ENCODE peak calls at places on chromosomes 6 and 20, in ten cellular contexts. One of them, this sample, is unnamed.

GRCh38 chr20:49028684-49029083 is 17.4 kb upstream of the CSE1L start:
- DNase-seq in heart left ventricle: no peak
- DNase-seq in tibial nerve: no peak
- DNase-seq in GM12892: no peak
- DNase-seq in suprapubic skin: no peak
- DNase-seq in spleen: no peak
- DNase-seq in endothelial cell of umbilical vein: no peak
- DNase-seq in H54: peak; percentile 17
- DNase-seq in transverse colon: no peak
- DNase-seq in ovary: no peak
- DNase-seq in this sample: peak; percentile 25

GRCh38 chr20:58719971-58720371 is 27.4 kb downstream of the NPEPL1 start:
- DNase-seq in heart left ventricle: no peak
- DNase-seq in tibial nerve: no peak
- DNase-seq in GM12892: no peak
- DNase-seq in suprapubic skin: peak; percentile 37
- DNase-seq in spleen: peak; percentile 59
- DNase-seq in endothelial cell of umbilical vein: no peak
- DNase-seq in H54: no peak
- DNase-seq in transverse colon: peak; percentile 13
- DNase-seq in ovary: no peak
- DNase-seq in this sample: no peak

GRCh38 chr6:105993769-105994521 is 92.2 kb upstream of the PRDM1 start:
- DNase-seq in heart left ventricle: peak; percentile 27
- DNase-seq in tibial nerve: no peak
- DNase-seq in GM12892: no peak
- DNase-seq in suprapubic skin: no peak
- DNase-seq in spleen: peak; percentile 88
- DNase-seq in endothelial cell of umbilical vein: peak; percentile 4
- DNase-seq in H54: no peak
- DNase-seq in transverse colon: peak; percentile 45
- DNase-seq in ovary: peak; percentile 32
- DNase-seq in this sample: peak; percentile 59

GRCh38 chr20:15063077-15063476 is 725.7 kb upstream of the FLRT3 start:
- DNase-seq in heart left ventricle: no peak
- DNase-seq in tibial nerve: no peak
- DNase-seq in GM12892: no peak
- DNase-seq in suprapubic skin: no peak
- DNase-seq in spleen: no peak
- DNase-seq in endothelial cell of umbilical vein: no peak
- DNase-seq in H54: no peak
- DNase-seq in transverse colon: no peak
- DNase-seq in ovary: no peak
- DNase-seq in this sample: no peak

GRCh38 chr6:111367393-111368088 is 115.5 kb downstream of the REV3L start:
- DNase-seq in heart left ventricle: no peak
- DNase-seq in tibial nerve: no peak
- DNase-seq in GM12892: no peak
- DNase-seq in suprapubic skin: no peak
- DNase-seq in spleen: no peak
- DNase-seq in endothelial cell of umbilical vein: no peak
- DNase-seq in H54: no peak
- DNase-seq in transverse colon: no peak
- DNase-seq in ovary: no peak
- DNase-seq in this sample: no peak

GRCh38 chr6:1477432-1478090 is 88.2 kb downstream of the FOXF2 start:
- DNase-seq in heart left ventricle: no peak
- DNase-seq in tibial nerve: no peak
- DNase-seq in GM12892: no peak
- DNase-seq in suprapubic skin: no peak
- DNase-seq in spleen: no peak
- DNase-seq in endothelial cell of umbilical vein: peak; percentile 58
- DNase-seq in H54: no peak
- DNase-seq in transverse colon: no peak
- DNase-seq in ovary: no peak
- DNase-seq in this sample: no peak

GRCh38 chr20:4263011-4263410 is 247.7 kb upstream of the RNF24 start:
- DNase-seq in heart left ventricle: no peak
- DNase-seq in tibial nerve: no peak
- DNase-seq in GM12892: no peak
- DNase-seq in suprapubic skin: no peak
- DNase-seq in spleen: no peak
- DNase-seq in endothelial cell of umbilical vein: no peak
- DNase-seq in H54: no peak
- DNase-seq in transverse colon: no peak
- DNase-seq in ovary: no peak
- DNase-seq in this sample: no peak

GRCh38 chr20:19889011-19889953 is 127.9 kb upstream of the NAA20 start:
- DNase-seq in heart left ventricle: peak; percentile 71
- DNase-seq in tibial nerve: no peak
- DNase-seq in GM12892: no peak
- DNase-seq in suprapubic skin: no peak
- DNase-seq in spleen: peak; percentile 80
- DNase-seq in endothelial cell of umbilical vein: peak; percentile 97
- DNase-seq in H54: peak; percentile 57
- DNase-seq in transverse colon: peak; percentile 32
- DNase-seq in ovary: peak; percentile 54
- DNase-seq in this sample: no peak

GRCh38 chr20:46951405-46951804 is 56.8 kb downstream of the EYA2 start:
- DNase-seq in heart left ventricle: no peak
- DNase-seq in tibial nerve: no peak
- DNase-seq in GM12892: no peak
- DNase-seq in suprapubic skin: no peak
- DNase-seq in spleen: no peak
- DNase-seq in endothelial cell of umbilical vein: no peak
- DNase-seq in H54: no peak
- DNase-seq in transverse colon: no peak
- DNase-seq in ovary: no peak
- DNase-seq in this sample: no peak

GRCh38 chr20:46955601-46956556 is 61.2 kb downstream of the EYA2 start:
- DNase-seq in heart left ventricle: no peak
- DNase-seq in tibial nerve: no peak
- DNase-seq in GM12892: no peak
- DNase-seq in suprapubic skin: no peak
- DNase-seq in spleen: no peak
- DNase-seq in endothelial cell of umbilical vein: no peak
- DNase-seq in H54: no peak
- DNase-seq in transverse colon: no peak
- DNase-seq in ovary: no peak
- DNase-seq in this sample: no peak

GRCh38 chr20:46953596-46953995 is 59.0 kb downstream of the EYA2 start:
- DNase-seq in heart left ventricle: no peak
- DNase-seq in tibial nerve: no peak
- DNase-seq in GM12892: no peak
- DNase-seq in suprapubic skin: no peak
- DNase-seq in spleen: no peak
- DNase-seq in endothelial cell of umbilical vein: no peak
- DNase-seq in H54: no peak
- DNase-seq in transverse colon: no peak
- DNase-seq in ovary: no peak
- DNase-seq in this sample: no peak

GRCh38 chr20:46951840-46952497 is 57.3 kb downstream of the EYA2 start:
- DNase-seq in heart left ventricle: no peak
- DNase-seq in tibial nerve: no peak
- DNase-seq in GM12892: no peak
- DNase-seq in suprapubic skin: no peak
- DNase-seq in spleen: no peak
- DNase-seq in endothelial cell of umbilical vein: no peak
- DNase-seq in H54: no peak
- DNase-seq in transverse colon: no peak
- DNase-seq in ovary: no peak
- DNase-seq in this sample: no peak

DNA sequence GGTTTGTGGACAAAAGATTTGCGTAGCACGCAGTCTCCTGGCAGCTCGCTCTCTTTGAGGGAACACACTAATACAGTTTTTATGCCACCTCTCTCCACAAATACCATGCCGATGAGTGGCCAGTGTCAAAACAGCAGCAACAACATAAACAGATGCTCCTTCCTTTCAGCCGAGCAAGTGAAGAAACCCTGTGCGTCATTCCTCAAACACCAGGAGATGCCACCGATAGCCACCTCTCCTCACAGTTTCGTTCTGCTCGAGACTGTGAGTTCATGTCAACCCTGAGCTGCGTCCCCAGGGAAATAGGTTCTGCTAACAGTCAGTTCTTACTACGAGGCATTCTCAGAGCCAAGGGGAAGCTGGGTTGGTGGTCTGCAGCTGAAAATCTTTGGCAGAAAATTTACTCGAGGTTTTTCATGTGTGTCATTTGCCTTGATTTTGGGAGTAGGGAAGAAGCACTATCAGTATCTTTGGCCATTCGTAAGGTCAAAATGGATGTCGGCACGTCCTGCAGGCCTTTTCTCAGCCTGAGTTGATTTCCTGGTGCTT is 59.9 kb downstream of the EYA2 start:
- DNase-seq in heart left ventricle: no peak
- DNase-seq in tibial nerve: no peak
- DNase-seq in GM12892: no peak
- DNase-seq in suprapubic skin: no peak
- DNase-seq in spleen: peak; percentile 5
- DNase-seq in endothelial cell of umbilical vein: no peak
- DNase-seq in H54: peak; percentile 47
- DNase-seq in transverse colon: no peak
- DNase-seq in ovary: no peak
- DNase-seq in this sample: no peak
- TF ChIP-seq POLR2A in heart left ventricle: no peak
- TF ChIP-seq POLR2A in tibial nerve: no peak
- TF ChIP-seq POLR2A in GM12892: no peak
- TF ChIP-seq POLR2A in suprapubic skin: no peak
- TF ChIP-seq POLR2A in spleen: no peak
- TF ChIP-seq POLR2A in endothelial cell of umbilical vein: no peak
- TF ChIP-seq POLR2A in H54: no peak
- TF ChIP-seq POLR2A in transverse colon: no peak
- TF ChIP-seq POLR2A in ovary: no peak
- TF ChIP-seq POLR2A in this sample: no peak

DNA sequence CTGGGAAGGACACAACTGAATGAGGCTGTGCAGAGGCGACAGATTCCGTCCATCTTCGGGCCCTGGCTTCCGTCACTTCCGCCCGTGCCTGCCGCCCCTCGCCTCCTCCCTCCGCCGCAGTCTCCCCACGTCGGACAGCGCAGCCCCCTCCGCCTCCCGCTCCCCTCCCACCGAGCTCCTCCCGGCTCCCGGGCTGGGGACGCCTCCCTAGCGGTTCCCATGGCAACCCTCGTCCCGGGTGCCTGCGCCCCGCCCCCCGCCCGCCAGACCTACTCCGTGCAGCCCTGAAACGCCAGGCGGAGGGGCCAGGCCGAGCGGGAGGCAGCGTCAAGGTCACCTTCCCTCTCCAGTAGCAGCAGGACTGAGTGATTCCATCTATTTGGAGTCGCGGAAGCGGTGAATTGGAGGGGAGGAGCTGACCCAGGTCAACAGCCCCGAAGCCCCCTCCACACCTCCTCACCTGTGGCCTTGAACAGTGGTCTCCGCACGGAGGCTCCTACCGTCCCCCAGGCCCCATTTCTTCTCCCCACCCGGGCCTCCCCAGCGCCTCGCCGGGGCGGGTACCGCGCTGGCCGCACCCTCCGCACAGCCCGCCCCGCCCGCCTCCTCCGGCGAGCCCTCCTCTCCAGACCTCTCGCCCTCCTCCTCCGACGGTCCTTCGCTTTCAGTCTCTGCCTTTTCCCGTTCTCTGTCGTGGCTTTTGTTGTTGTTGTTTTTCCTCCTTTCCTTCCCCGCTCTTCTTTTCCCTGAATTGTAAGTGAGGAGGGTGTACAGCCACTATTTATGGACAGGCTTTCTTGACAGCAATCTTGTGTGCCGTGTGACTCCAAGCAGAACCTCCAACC is 951 bp downstream of the NRSN2 start:
- DNase-seq in heart left ventricle: peak; percentile 96
- DNase-seq in tibial nerve: peak; percentile 79
- DNase-seq in GM12892: peak; percentile 95
- DNase-seq in suprapubic skin: peak; percentile 93
- DNase-seq in spleen: peak; percentile 91
- DNase-seq in endothelial cell of umbilical vein: peak; percentile 89
- DNase-seq in H54: peak; percentile 96
- DNase-seq in transverse colon: peak; percentile 90
- DNase-seq in ovary: peak; percentile 99
- DNase-seq in this sample: peak; percentile 90
- TF ChIP-seq POLR2A in heart left ventricle: no peak
- TF ChIP-seq POLR2A in tibial nerve: peak; percentile 54
- TF ChIP-seq POLR2A in GM12892: peak; percentile 44
- TF ChIP-seq POLR2A in suprapubic skin: no peak
- TF ChIP-seq POLR2A in spleen: no peak
- TF ChIP-seq POLR2A in endothelial cell of umbilical vein: peak; percentile 75
- TF ChIP-seq POLR2A in H54: peak; percentile 70
- TF ChIP-seq POLR2A in transverse colon: peak; percentile 67
- TF ChIP-seq POLR2A in ovary: peak; percentile 68
- TF ChIP-seq POLR2A in this sample: peak; percentile 51

GRCh38 chr6:18533793-18534192 is 146.6 kb downstream of the RNF144B start:
- DNase-seq in heart left ventricle: no peak
- DNase-seq in tibial nerve: no peak
- DNase-seq in GM12892: no peak
- DNase-seq in suprapubic skin: no peak
- DNase-seq in spleen: no peak
- DNase-seq in endothelial cell of umbilical vein: no peak
- DNase-seq in H54: no peak
- DNase-seq in transverse colon: no peak
- DNase-seq in ovary: no peak
- DNase-seq in this sample: no peak

GRCh38 chr6:18530201-18530600 is 143.1 kb downstream of the RNF144B start:
- DNase-seq in heart left ventricle: no peak
- DNase-seq in tibial nerve: no peak
- DNase-seq in GM12892: no peak
- DNase-seq in suprapubic skin: no peak
- DNase-seq in spleen: no peak
- DNase-seq in endothelial cell of umbilical vein: no peak
- DNase-seq in H54: no peak
- DNase-seq in transverse colon: no peak
- DNase-seq in ovary: no peak
- DNase-seq in this sample: no peak

DNA sequence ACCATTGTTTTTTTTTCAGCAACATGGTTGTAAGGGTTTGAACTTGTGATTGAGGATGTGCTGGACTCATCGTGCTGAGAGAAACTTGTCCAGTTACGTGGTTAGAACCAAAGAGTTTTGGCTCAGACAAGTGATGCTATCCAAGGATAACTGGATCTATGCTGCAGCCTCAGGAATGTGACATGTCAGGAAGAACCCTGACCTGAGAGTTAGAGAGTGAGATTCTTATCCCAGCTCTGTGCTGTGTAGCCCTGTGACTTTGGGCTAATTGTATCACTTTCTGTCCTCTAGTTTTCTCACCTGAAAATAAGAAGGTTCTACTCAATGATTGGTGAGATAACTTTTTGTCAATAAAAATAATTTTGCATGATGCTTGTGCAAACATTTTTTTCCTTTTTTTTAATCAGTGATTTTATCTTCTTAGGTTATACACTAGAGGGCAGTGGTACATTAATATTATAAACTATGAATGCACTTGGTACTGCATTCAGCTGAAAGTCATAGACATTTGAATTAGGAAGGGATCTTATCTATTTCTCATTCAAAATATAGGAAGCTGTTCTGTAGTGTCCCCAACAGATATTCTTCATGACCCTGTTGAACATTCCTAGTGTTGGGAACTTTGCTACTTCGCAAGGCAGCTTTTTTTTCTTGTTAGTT is 141.1 kb downstream of the RNF144B start:
- DNase-seq in heart left ventricle: no peak
- DNase-seq in tibial nerve: no peak
- DNase-seq in GM12892: no peak
- DNase-seq in suprapubic skin: no peak
- DNase-seq in spleen: no peak
- DNase-seq in endothelial cell of umbilical vein: peak; percentile 24
- DNase-seq in H54: no peak
- DNase-seq in transverse colon: no peak
- DNase-seq in ovary: no peak
- DNase-seq in this sample: no peak
- TF ChIP-seq POLR2A in heart left ventricle: no peak
- TF ChIP-seq POLR2A in tibial nerve: no peak
- TF ChIP-seq POLR2A in GM12892: no peak
- TF ChIP-seq POLR2A in suprapubic skin: no peak
- TF ChIP-seq POLR2A in spleen: no peak
- TF ChIP-seq POLR2A in endothelial cell of umbilical vein: no peak
- TF ChIP-seq POLR2A in H54: no peak
- TF ChIP-seq POLR2A in transverse colon: no peak
- TF ChIP-seq POLR2A in ovary: no peak
- TF ChIP-seq POLR2A in this sample: no peak

DNA sequence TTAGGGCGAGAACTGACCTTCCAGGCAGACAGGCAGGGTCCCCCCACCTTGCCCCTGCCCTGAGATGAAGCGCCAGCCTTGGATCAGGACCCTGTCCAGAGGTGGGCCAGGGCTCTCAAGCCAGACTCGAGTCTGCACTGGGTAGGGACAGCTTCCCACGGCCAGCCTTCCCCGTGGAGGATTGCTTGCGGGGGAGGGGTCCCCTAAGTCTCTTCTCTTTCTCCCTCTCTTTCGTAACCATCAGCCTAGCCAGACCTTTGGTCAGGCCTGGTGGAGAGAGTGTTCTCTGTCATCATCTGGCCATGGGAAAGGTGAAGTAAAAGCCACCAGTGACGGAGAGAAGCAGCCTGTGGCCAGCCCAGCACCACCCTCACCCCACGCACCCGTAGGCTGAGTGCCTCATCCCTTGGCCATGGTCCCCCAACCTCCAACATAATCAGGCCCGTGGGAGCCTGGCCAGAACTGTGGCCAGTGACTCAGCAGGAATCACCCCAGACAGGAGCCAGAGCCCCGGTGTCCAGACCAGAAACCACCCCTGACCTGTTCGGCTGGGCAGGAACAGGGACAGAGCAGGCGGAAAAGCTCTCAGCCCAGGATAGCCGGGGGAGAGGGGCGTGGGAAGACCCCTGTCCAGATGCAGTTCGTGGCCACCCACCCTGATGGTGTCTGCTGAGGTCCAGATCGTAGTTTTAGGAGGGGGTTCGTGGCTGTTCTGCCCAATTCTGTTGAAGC is 47.1 kb downstream of the SNAI1 start:
- DNase-seq in heart left ventricle: peak; percentile 81
- DNase-seq in tibial nerve: peak; percentile 27
- DNase-seq in GM12892: no peak
- DNase-seq in suprapubic skin: no peak
- DNase-seq in spleen: no peak
- DNase-seq in endothelial cell of umbilical vein: peak; percentile 93
- DNase-seq in H54: peak; percentile 88
- DNase-seq in transverse colon: peak; percentile 17
- DNase-seq in ovary: peak; percentile 56
- DNase-seq in this sample: no peak
- TF ChIP-seq POLR2A in heart left ventricle: no peak
- TF ChIP-seq POLR2A in tibial nerve: no peak
- TF ChIP-seq POLR2A in GM12892: no peak
- TF ChIP-seq POLR2A in suprapubic skin: no peak
- TF ChIP-seq POLR2A in spleen: no peak
- TF ChIP-seq POLR2A in endothelial cell of umbilical vein: peak; percentile 66
- TF ChIP-seq POLR2A in H54: no peak
- TF ChIP-seq POLR2A in transverse colon: no peak
- TF ChIP-seq POLR2A in ovary: no peak
- TF ChIP-seq POLR2A in this sample: no peak